ENCODE peak calls at places on chromosomes 16 and 17, in five cellular contexts. F, B, G, K and D are unnamed samples.

GRCh38 chr16:20241321-20241720 is 86.0 kb downstream of the GP2 start:
- DNase-seq in F (no peak), G (no peak), B (no peak), K (no peak), D (no peak)

GRCh38 chr17:82866521-82867214 is 26.8 kb upstream of the ZNF750 start:
- DNase-seq in G (no peak), F (no peak), K (peak), B (no peak), D (no peak)

GRCh38 chr17:1793447-1793806 is 31.6 kb downstream of the SERPINF1 start:
- DNase-seq in B (no peak), G (no peak), K (peak), F (no peak), D (no peak)

GRCh38 chr17:44971776-44972483 is 3.8 kb upstream of the C1QL1 start:
- DNase-seq in G (no peak), F (no peak), B (no peak), K (peak), D (no peak)

GRCh38 chr16:89909777-89910716 is 8.6 kb upstream of the MC1R start:
- DNase-seq in G (peak), F (peak), B (no peak), K (peak), D (no peak)

GRCh38 chr17:2837147-2837561 is 40.9 kb downstream of the RAP1GAP2 start:
- DNase-seq in F (peak), G (no peak), B (no peak), K (no peak), D (no peak)

GRCh38 chr17:45052052-45052772 is 780 bp upstream of the DCAKD start:
- DNase-seq in F (peak), G (no peak), B (no peak), K (peak), D (no peak)

GRCh38 chr16:14344292-14344691 is 273.2 kb downstream of the MRTFB start:
- DNase-seq in F (no peak), K (no peak), G (no peak), B (no peak), D (no peak)

GRCh38 chr17:79837888-79838540 is 1.2 kb downstream of the CBX4 start:
- DNase-seq in K (no peak), F (peak), G (no peak), B (no peak), D (no peak)

GRCh38 chr16:583815-584591 is 5.9 kb upstream of the RAB40C start:
- DNase-seq in G (no peak), B (no peak), K (no peak), F (no peak), D (no peak)

GRCh38 chr16:84138824-84139627 is 6.0 kb downstream of the HSDL1 start:
- DNase-seq in B (no peak), G (no peak), K (no peak), F (no peak), D (no peak)

GRCh38 chr17:62627219-62627903 is at the start of gene MRC2:
- DNase-seq in B (no peak), K (peak), F (no peak), G (peak), D (no peak)

GRCh38 chr17:82565551-82565950 is 46.0 kb downstream of the FOXK2 start:
- DNase-seq in G (no peak), F (no peak), B (no peak), K (no peak), D (no peak)

GRCh38 chr17:64213995-64214507 is 49.0 kb downstream of the TEX2 start:
- DNase-seq in F (no peak), G (no peak), B (peak), K (no peak), D (no peak)

GRCh38 chr17:32007463-32008298 is 498 bp downstream of the LRRC37B start:
- DNase-seq in K (peak), G (peak), B (no peak), F (peak), D (no peak)

GRCh38 chr17:66633322-66633965 is 201.5 kb upstream of the CACNG5 start:
- DNase-seq in B (no peak), F (no peak), K (peak), G (no peak), D (no peak)

GRCh38 chr16:50940275-50940854 is 198.5 kb downstream of the CYLD start:
- DNase-seq in K (no peak), F (no peak), B (no peak), G (no peak), D (no peak)

GRCh38 chr16:82062645-82063058 is 27.6 kb downstream of the HSD17B2 start:
- DNase-seq in G (no peak), F (no peak), K (peak), B (no peak), D (no peak)

GRCh38 chr16:74740795-74741304 is 33.8 kb downstream of the FA2H start:
- DNase-seq in B (no peak), G (no peak), F (no peak), K (no peak), D (no peak)

GRCh38 chr16:29816694-29817441 is 916 bp downstream of the PAGR1 start:
- DNase-seq in K (peak), F (peak), G (peak), B (no peak), D (no peak)

GRCh38 chr17:62703269-62703775 is 75.9 kb downstream of the MRC2 start:
- DNase-seq in B (peak), F (no peak), G (no peak), K (peak), D (no peak)

GRCh38 chr17:18318771-18319450 is 3.8 kb downstream of the SMCR8 start:
- DNase-seq in F (no peak), B (no peak), K (no peak), G (no peak), D (no peak)

GRCh38 chr17:4520881-4521600 is 22.4 kb downstream of the SPNS2 start:
- DNase-seq in B (peak), K (peak), F (no peak), G (peak), D (no peak)

GRCh38 chr17:48054238-48055185 is 6.4 kb downstream of the NFE2L1 start:
- DNase-seq in G (peak), B (peak), F (no peak), K (peak), D (no peak)

GRCh38 chr16:1965610-1966009 is 984 bp upstream of the RPS2 start:
- DNase-seq in B (no peak), G (peak), F (peak), K (no peak), D (no peak)

GRCh38 chr16:14527411-14528044 is 102.5 kb downstream of the PARN start:
- DNase-seq in G (no peak), B (no peak), F (no peak), K (peak), D (no peak)

GRCh38 chr16:57648590-57649442 is 19.3 kb upstream of the ADGRG3 start:
- DNase-seq in G (peak), K (peak), F (peak), B (no peak), D (peak)

GRCh38 chr17:1697681-1698080 is 12.5 kb downstream of the TLCD2 start:
- DNase-seq in F (no peak), B (no peak), K (no peak), G (no peak), D (no peak)

GRCh38 chr17:39461911-39462641 is 790 bp downstream of the CDK12 start:
- DNase-seq in B (no peak), F (peak), K (peak), G (no peak), D (no peak)

GRCh38 chr17:82303944-82304808 is 13.2 kb downstream of the CD7 start:
- DNase-seq in B (no peak), G (peak), F (no peak), K (no peak), D (no peak)

GRCh38 chr16:12569061-12569460 is 234.6 kb downstream of the CPPED1 start:
- DNase-seq in B (no peak), K (no peak), F (no peak), G (no peak), D (no peak)

GRCh38 chr17:71636644-71637043 is 484.2 kb upstream of the SOX9 start:
- DNase-seq in B (no peak), F (no peak), G (no peak), K (no peak), D (no peak)

GRCh38 chr16:2467301-2468141 is 3.6 kb upstream of the NTN3 start:
- DNase-seq in K (peak), B (no peak), F (peak), G (peak), D (no peak)

GRCh38 chr16:9481749-9482148 is 390.3 kb downstream of the HAPSTR1 start:
- DNase-seq in K (no peak), G (no peak), F (no peak), B (no peak), D (no peak)

GRCh38 chr17:80236911-80237310 is 16.7 kb downstream of the SLC26A11 start:
- DNase-seq in F (no peak), B (no peak), K (no peak), G (no peak), D (no peak)

GRCh38 chr17:6648181-6648580 is 3.2 kb downstream of the MED31 start:
- DNase-seq in F (peak), K (no peak), G (no peak), B (no peak), D (no peak)

GRCh38 chr16:54934536-54935410 is 4.1 kb downstream of the IRX5 start:
- DNase-seq in F (no peak), B (no peak), G (peak), K (no peak), D (no peak)
- H3K4me3 ChIP-seq in F (no peak), B (peak), G (peak), K (no peak), D (no peak)

GRCh38 chr16:18788828-18789514 is 1.2 kb downstream of the RPS15A start:
- DNase-seq in F (peak), K (peak), G (no peak), B (no peak), D (no peak)

GRCh38 chr16:18784917-18785623 is 5.1 kb downstream of the RPS15A start:
- DNase-seq in B (no peak), K (no peak), G (no peak), F (no peak), D (no peak)

GRCh38 chr16:18789515-18789849 is 652 bp downstream of the RPS15A start:
- DNase-seq in F (no peak), K (no peak), G (no peak), B (no peak), D (no peak)

GRCh38 chr16:18792836-18793433 is 2.8 kb upstream of the RPS15A start:
- DNase-seq in F (no peak), G (no peak), K (peak), B (no peak), D (no peak)

GRCh38 chr16:18789850-18790706 is at the start of gene RPS15A:
- DNase-seq in K (peak), G (peak), B (peak), F (peak), D (peak)
- TF ChIP-seq CTCF in K (no peak), G (no peak), B (no peak), F (no peak), D (no peak)

GRCh38 chr17:15945493-15946209 is 721 bp downstream of the ADORA2B start:
- DNase-seq in G (peak), F (no peak), B (no peak), K (peak), D (no peak)

GRCh38 chr17:15947976-15948752 is 3.2 kb downstream of the ADORA2B start:
- DNase-seq in F (no peak), B (no peak), G (no peak), K (no peak), D (no peak)

GRCh38 chr17:15947331-15947730 is 2.4 kb downstream of the ADORA2B start:
- DNase-seq in K (peak), B (no peak), G (no peak), F (no peak), D (no peak)

GRCh38 chr17:15944720-15945492 is at the start of gene ADORA2B:
- DNase-seq in F (no peak), K (peak), G (peak), B (no peak), D (no peak)

GRCh38 chr17:15946611-15947120 is 1.7 kb downstream of the ADORA2B start:
- DNase-seq in B (no peak), G (peak), K (peak), F (no peak), D (no peak)
- H3K4me3 ChIP-seq in B (no peak), G (peak), K (peak), F (no peak), D (no peak)

GRCh38 chr16:79181419-79181818 is 419.1 kb downstream of the MAF start:
- DNase-seq in F (no peak), G (no peak), K (no peak), B (no peak), D (no peak)
- TF ChIP-seq CTCF in F (no peak), G (no peak), K (no peak), B (no peak), D (no peak)